ENCODE peak calls at places on chromosome 12, in five cellular contexts. B, H, K, F and O are unnamed samples.

GRCh38 chr12:2083561-2083960 is 30.8 kb downstream of the CACNA1C start:
- DNase-seq in B (no peak), H (no peak), K (no peak), F (no peak), O (no peak)

GRCh38 chr12:117282490-117282889 is 78.9 kb downstream of the NOS1 start:
- DNase-seq in B (no peak), H (no peak), K (no peak), F (no peak), O (no peak)

GRCh38 chr12:28550757-28551381 is 360.6 kb downstream of the CCDC91 start:
- DNase-seq in B (no peak), H (no peak), K (peak), F (no peak), O (no peak)

GRCh38 chr12:26018926-26019325 is 60.4 kb downstream of the RASSF8 start:
- DNase-seq in B (no peak), H (no peak), K (no peak), F (no peak), O (no peak)

GRCh38 chr12:65881965-65882413 is 57.7 kb downstream of the HMGA2 start:
- DNase-seq in B (peak), H (peak), K (peak), F (peak), O (peak)

GRCh38 chr12:19453961-19454360 is 14.7 kb downstream of the AEBP2 start:
- DNase-seq in B (no peak), H (no peak), K (no peak), F (no peak), O (no peak)

GRCh38 chr12:25648460-25648859 is 95.4 kb upstream of the LMNTD1 start:
- DNase-seq in B (peak), H (no peak), K (peak), F (no peak), O (peak)

GRCh38 chr12:69933115-69933552 is 108.1 kb downstream of the MYRFL start:
- DNase-seq in B (no peak), H (no peak), K (no peak), F (no peak), O (no peak)

GRCh38 chr12:49019435-49020317 is 1.1 kb upstream of the PRKAG1 start:
- DNase-seq in B (peak), H (no peak), K (peak), F (no peak), O (peak)

GRCh38 chr12:30753233-30753632 is 1.5 kb downstream of the CAPRIN2 start:
- DNase-seq in B (no peak), H (no peak), K (no peak), F (no peak), O (no peak)

GRCh38 chr12:19757317-19757877 is 318.1 kb downstream of the AEBP2 start:
- DNase-seq in B (no peak), H (no peak), K (no peak), F (no peak), O (no peak)

GRCh38 chr12:126936181-126936851 is 1330.7 kb upstream of the TMEM132C start:
- DNase-seq in B (no peak), H (no peak), K (peak), F (no peak), O (peak)

GRCh38 chr12:25423355-25423754 is 129.7 kb downstream of the LMNTD1 start:
- DNase-seq in B (no peak), H (no peak), K (peak), F (no peak), O (peak)

GRCh38 chr12:8823565-8824300 is 1.3 kb downstream of the A2ML1 start:
- DNase-seq in B (no peak), H (peak), K (peak), F (no peak), O (no peak)

GRCh38 chr12:103462675-103463074 is 33.1 kb downstream of the C12orf42 start:
- DNase-seq in B (no peak), H (no peak), K (no peak), F (no peak), O (no peak)

GRCh38 chr12:107992870-107993451 is 136.1 kb upstream of the WSCD2 start:
- DNase-seq in B (no peak), H (no peak), K (peak), F (no peak), O (no peak)

GRCh38 chr12:51391047-51391837 is at the start of gene GALNT6:
- DNase-seq in B (no peak), H (no peak), K (peak), F (peak), O (peak)

GRCh38 chr12:96710127-96710745 is 196.8 kb upstream of the NEDD1 start:
- DNase-seq in B (no peak), H (no peak), K (no peak), F (no peak), O (no peak)

GRCh38 chr12:14366211-14366762 is 805 bp downstream of the ATF7IP start:
- DNase-seq in B (no peak), H (no peak), K (no peak), F (no peak), O (no peak)

GRCh38 chr12:58882796-58883195 is 37.5 kb downstream of the LRIG3 start:
- DNase-seq in B (no peak), H (no peak), K (no peak), F (no peak), O (no peak)

GRCh38 chr12:52213541-52214420 is 19.3 kb upstream of the KRT7 start:
- DNase-seq in B (peak), H (peak), K (peak), F (peak), O (peak)

GRCh38 chr12:30286345-30286926 is 409.2 kb downstream of the IPO8 start:
- DNase-seq in B (no peak), H (no peak), K (peak), F (no peak), O (no peak)

GRCh38 chr12:52924764-52925716 is 20.2 kb upstream of the KRT8 start:
- DNase-seq in B (no peak), H (peak), K (peak), F (no peak), O (peak)

GRCh38 chr12:26740991-26741390 is 92.0 kb downstream of the ITPR2 start:
- DNase-seq in B (no peak), H (no peak), K (no peak), F (no peak), O (no peak)

GRCh38 chr12:92605621-92606170 is 97.1 kb upstream of the PLEKHG7 start:
- DNase-seq in B (no peak), H (no peak), K (no peak), F (no peak), O (no peak)

GRCh38 chr12:28162697-28163096 is 27.6 kb upstream of the CCDC91 start:
- DNase-seq in B (no peak), H (no peak), K (no peak), F (no peak), O (no peak)

GRCh38 chr12:53659011-53659551 is 16.8 kb downstream of the ATP5MC2 start:
- DNase-seq in B (no peak), H (peak), K (no peak), F (no peak), O (peak)

GRCh38 chr12:78167510-78167909 is 336.8 kb downstream of the NAV3 start:
- DNase-seq in B (no peak), H (no peak), K (no peak), F (no peak), O (no peak)

GRCh38 chr12:48936379-48936979 is 11.2 kb upstream of the FKBP11 start:
- DNase-seq in B (peak), H (peak), K (peak), F (peak), O (peak)

GRCh38 chr12:120117961-120118709 is 1.6 kb upstream of the RAB35 start:
- DNase-seq in B (no peak), H (no peak), K (peak), F (no peak), O (no peak)

GRCh38 chr12:120116792-120117651 is 469 bp upstream of the RAB35 start:
- DNase-seq in B (peak), H (peak), K (peak), F (peak), O (peak)

GRCh38 chr12:120115066-120115465 is 1.5 kb downstream of the RAB35 start:
- DNase-seq in B (no peak), H (no peak), K (no peak), F (no peak), O (no peak)

GRCh38 chr12:120115692-120116442 is 686 bp downstream of the RAB35 start:
- DNase-seq in B (no peak), H (no peak), K (peak), F (peak), O (peak)

GRCh38 chr12:120116443-120116791 is at the start of gene RAB35:
- DNase-seq in B (peak), H (no peak), K (no peak), F (no peak), O (no peak)
- TF ChIP-seq POLR2A in B (no peak), H (no peak), K (no peak), F (no peak), O (no peak)

GRCh38 chr12:63802012-63802608 is 22.4 kb downstream of the RXYLT1 start:
- DNase-seq in B (no peak), H (no peak), K (no peak), F (no peak), O (no peak)

GRCh38 chr12:63809566-63809965 is 29.9 kb downstream of the RXYLT1 start:
- DNase-seq in B (no peak), H (no peak), K (no peak), F (no peak), O (no peak)

GRCh38 chr12:63804746-63805145 is 25.0 kb downstream of the RXYLT1 start:
- DNase-seq in B (no peak), H (no peak), K (no peak), F (no peak), O (no peak)

GRCh38 chr12:63808631-63809030 is 28.9 kb downstream of the RXYLT1 start:
- DNase-seq in B (no peak), H (no peak), K (no peak), F (no peak), O (no peak)

GRCh38 chr12:63805704-63806672 is 26.3 kb downstream of the RXYLT1 start:
- DNase-seq in B (no peak), H (no peak), K (no peak), F (no peak), O (peak)
- TF ChIP-seq POLR2A in B (no peak), H (no peak), K (no peak), F (no peak), O (no peak)

GRCh38 chr12:68842123-68842522 is 34.1 kb downstream of the MDM2 start:
- DNase-seq in B (no peak), H (no peak), K (no peak), F (no peak), O (no peak)
- TF ChIP-seq POLR2A in B (no peak), H (no peak), K (no peak), F (no peak), O (no peak)

GRCh38 chr12:106248177-106248848 is 493 bp upstream of the CKAP4 start:
- DNase-seq in B (peak), H (peak), K (peak), F (peak), O (peak)

GRCh38 chr12:106248849-106249371 is 1.1 kb upstream of the CKAP4 start:
- DNase-seq in B (no peak), H (no peak), K (peak), F (no peak), O (peak)

GRCh38 chr12:106249411-106250135 is 1.8 kb upstream of the CKAP4 start:
- DNase-seq in B (no peak), H (no peak), K (no peak), F (peak), O (peak)

GRCh38 chr12:106246891-106247730 is 709 bp downstream of the CKAP4 start:
- DNase-seq in B (peak), H (peak), K (peak), F (peak), O (peak)

DNA sequence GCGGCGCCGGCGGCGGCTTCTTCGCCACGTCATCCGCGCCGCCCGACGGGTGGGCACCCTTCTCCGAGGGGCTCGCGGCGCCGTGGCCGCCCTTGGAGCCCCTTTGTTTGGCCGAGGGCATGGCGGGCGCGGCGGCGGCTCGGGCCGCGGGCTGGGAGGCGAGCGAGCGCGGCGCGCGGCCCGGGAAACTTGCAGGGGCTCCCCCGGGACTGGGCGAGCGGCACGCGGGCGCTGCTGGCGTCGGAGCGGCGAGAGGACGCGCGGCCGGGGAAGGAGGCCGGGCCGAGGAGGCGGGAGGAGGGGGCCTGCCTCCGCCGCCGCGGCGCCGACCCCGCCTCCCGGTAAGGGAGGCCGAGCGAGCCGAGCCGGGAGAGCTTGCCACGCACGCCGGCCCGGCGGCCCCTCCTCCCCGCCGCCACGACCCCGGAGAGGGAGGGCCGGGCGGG is at the start of gene CKAP4:
- DNase-seq in B (peak), H (peak), K (peak), F (peak), O (peak)
- TF ChIP-seq POLR2A in B (peak), H (peak), K (peak), F (no peak), O (no peak)

GRCh38 chr12:129379076-129379804 is 524.6 kb downstream of the TMEM132D start:
- DNase-seq in B (no peak), H (no peak), K (no peak), F (no peak), O (no peak)

GRCh38 chr12:129385637-129385990 is 518.2 kb downstream of the TMEM132D start:
- DNase-seq in B (no peak), H (no peak), K (no peak), F (no peak), O (no peak)

GRCh38 chr12:129381717-129382116 is 522.1 kb downstream of the TMEM132D start:
- DNase-seq in B (no peak), H (no peak), K (no peak), F (no peak), O (no peak)
- TF ChIP-seq POLR2A in B (no peak), H (no peak), K (no peak), F (no peak), O (no peak)

DNA sequence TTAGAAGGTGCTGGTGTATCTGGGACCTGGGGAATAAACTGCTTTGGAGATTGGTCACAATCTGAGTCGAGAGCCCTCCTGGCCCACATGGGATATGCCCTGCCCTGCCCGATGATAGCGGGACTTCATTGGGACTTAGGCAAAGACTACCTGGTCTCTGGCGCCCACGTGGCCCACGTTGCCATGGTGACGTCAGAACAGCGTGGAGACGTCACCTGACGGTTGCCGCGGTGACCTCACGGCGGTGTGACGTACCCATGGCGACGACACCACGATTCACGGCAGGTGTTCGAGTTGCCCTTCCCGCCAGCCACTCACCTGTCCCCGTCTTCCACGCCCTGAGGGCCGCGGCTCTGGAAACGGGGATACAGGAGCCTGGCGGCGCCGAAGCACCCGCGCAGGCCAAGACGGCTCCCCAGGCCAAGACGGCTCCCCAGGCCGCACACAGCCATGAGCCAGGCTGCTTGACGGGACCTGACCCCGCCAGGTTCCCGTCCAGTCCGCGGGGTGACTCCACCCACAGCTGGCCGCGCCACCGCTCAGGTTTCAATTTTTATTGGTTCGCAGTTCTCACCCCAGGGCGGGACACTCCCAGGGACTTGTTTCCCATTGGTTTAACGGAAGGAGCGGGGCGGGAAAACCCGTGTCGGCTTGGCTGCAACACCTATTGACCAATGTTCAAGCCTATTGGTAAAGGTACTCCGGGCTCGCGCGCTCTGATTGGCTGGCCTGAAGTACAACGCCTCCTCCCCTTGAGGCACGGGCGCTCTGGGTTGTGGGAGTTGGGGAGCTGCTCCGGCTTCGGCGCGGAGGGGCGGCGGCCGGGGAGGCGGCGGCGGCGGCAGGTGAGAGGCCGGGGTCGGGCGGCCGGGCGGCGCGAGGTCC is at the start of the genes MMAB and MVK:
- DNase-seq in B (peak), H (peak), K (peak), F (peak), O (peak)
- TF ChIP-seq POLR2A in B (peak), H (peak), K (peak), F (peak), O (peak)

DNA sequence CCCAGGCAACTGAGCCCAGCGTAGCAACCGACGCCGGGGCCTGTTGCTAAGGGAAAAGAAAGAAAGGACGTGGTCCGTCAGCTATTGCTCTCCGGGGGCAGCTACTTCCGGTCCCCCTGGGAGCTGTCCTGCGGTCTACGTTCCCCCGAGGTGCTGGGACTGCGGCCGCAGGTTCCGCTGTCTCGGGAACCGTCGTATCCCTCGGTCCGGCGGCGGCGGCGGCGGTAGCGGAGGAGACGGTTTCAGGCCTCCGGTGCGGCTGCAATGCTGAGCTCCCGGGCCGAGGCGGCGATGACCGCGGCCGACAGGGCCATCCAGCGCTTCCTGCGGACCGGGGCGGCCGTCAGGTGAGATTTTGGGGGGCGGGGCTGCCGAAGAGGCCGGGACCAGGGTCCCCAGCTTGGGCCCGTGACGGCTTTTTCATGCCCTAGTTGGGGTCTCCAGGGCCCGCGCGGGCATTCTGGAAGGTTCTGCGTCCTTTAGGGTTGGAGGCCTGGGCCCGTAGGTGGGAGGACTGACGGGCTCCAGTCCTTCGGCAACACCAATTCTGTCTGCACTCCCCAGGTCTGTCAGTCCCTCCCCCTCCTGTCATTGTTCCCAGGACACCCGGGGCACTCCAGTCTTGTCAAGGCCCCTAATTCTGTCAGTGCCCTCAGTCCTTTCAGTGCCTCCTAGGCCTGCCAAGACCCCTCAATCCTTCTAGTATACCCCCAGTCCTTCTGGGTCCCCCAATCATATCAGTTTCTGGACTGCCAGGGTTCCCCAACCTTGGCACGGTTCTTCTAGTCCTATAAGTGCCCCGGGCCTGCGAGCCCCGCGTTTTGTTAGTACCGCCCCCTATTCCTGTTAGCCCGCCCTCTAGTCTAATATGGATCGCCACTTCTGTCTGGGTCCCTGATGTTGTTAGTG is at the start of gene USP30:
- DNase-seq in B (peak), H (peak), K (peak), F (peak), O (peak)
- TF ChIP-seq POLR2A in B (no peak), H (peak), K (peak), F (peak), O (peak)

GRCh38 chr12:7091660-7092228 is 501 bp downstream of the C1R start:
- DNase-seq in B (peak), H (peak), K (peak), F (no peak), O (peak)
- TF ChIP-seq POLR2A in B (peak), H (no peak), K (no peak), F (no peak), O (no peak)

GRCh38 chr12:131422744-131423143 is 288.1 kb upstream of the SFSWAP start:
- DNase-seq in B (no peak), H (no peak), K (no peak), F (no peak), O (no peak)
- TF ChIP-seq POLR2A in B (no peak), H (no peak), K (no peak), F (no peak), O (no peak)